ENCODE peak calls at places on chromosomes 13 and 19, in four cellular contexts. A is mesendoderm, X is H9, V is H1. U is an unnamed sample.

GRCh38 chr19:35756373-35757230 is at the start of gene HSPB6:
- DNase-seq in A (peak; percentile 65), X (peak; percentile 54), V (no peak), U (no peak)

GRCh38 chr13:76380436-76381065 is 505.7 kb downstream of the KCTD12 start:
- DNase-seq in A (no peak), X (no peak), V (no peak), U (no peak)

GRCh38 chr13:98216135-98216565 is 39.1 kb upstream of the RNF113B start:
- DNase-seq in A (peak; percentile 38), X (no peak), V (no peak), U (no peak)

GRCh38 chr13:32731576-32731975 is 145.3 kb downstream of the PDS5B start:
- DNase-seq in A (no peak), X (no peak), V (no peak), U (no peak)

GRCh38 chr19:33905937-33906577 is 109.4 kb downstream of the KCTD15 start:
- DNase-seq in A (peak; percentile 92), X (peak; percentile 87), V (no peak), U (peak; percentile 45)

GRCh38 chr19:46841458-46842083 is 9.1 kb downstream of the AP2S1 start:
- DNase-seq in A (no peak), X (no peak), V (no peak), U (peak; percentile 74)

GRCh38 chr13:77300176-77301141 is 26.4 kb downstream of the MYCBP2 start:
- DNase-seq in A (peak; percentile 38), X (no peak), V (no peak), U (peak; percentile 80)

GRCh38 chr19:56538761-56539263 is at the start of gene ZFP28:
- DNase-seq in A (peak; percentile 65), X (peak; percentile 80), V (no peak), U (peak; percentile 6)

GRCh38 chr19:50702158-50702869 is 17.3 kb downstream of the SHANK1 start:
- DNase-seq in A (no peak), X (no peak), V (no peak), U (no peak)

GRCh38 chr19:49637865-49638350 is 2.0 kb downstream of the RRAS start:
- DNase-seq in A (peak; percentile 70), X (peak; percentile 86), V (peak; percentile 31), U (peak; percentile 73)

DNA sequence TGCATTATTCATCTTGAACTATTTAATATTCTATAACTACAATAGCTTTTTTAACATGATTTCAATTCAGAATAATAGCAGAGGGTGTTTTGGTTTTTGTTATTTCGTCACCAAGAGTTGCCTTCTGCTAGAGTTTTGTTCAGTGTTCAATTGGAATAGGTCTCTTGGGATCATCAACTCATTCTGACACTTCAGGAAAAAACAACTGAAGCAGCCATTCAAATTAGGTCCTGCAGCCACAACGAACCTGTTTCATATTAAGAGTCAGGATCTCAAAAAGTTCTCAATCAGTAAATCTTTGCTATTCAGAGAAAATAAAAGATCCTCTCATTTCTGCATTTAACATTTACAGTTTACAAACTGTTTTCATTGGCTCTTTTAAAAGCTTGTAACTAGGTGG is 2.4 kb upstream of the CHAMP1 start:
- DNase-seq in A (no peak), X (no peak), V (no peak), U (no peak)
- H3K18ac ChIP-seq in A (no peak overlapping the region), X (no peak overlapping the region), V (no peak overlapping the region), U (no peak overlapping the region)

DNA sequence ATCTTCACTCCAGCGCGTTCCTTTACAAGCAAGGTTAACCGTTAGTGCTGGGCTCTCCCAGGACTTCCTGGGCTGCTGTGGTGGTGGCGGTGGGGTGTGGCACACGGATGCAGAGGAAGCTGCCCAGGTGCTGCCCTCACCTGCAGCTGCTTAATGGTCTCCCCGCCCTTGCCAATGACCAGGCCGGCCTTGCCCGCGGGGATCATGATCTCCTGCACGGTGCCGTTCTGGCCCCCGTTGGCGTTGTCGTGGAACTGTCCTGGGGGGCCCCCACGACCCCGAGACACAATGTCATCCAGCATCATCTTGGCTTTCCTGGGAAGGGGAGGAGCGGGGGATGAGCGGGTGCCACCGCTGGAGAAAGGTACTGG is 6.1 kb downstream of the KHSRP start:
- DNase-seq in A (no peak), X (no peak), V (no peak), U (no peak)
- H3K79me2 ChIP-seq in A (peaks cover 53% of the 10 kb centered on the region), X (peaks cover 38% of the 10 kb centered on the region), V (peaks cover 62% of the 10 kb centered on the region), U (peaks cover 30% of the 10 kb centered on the region)

DNA sequence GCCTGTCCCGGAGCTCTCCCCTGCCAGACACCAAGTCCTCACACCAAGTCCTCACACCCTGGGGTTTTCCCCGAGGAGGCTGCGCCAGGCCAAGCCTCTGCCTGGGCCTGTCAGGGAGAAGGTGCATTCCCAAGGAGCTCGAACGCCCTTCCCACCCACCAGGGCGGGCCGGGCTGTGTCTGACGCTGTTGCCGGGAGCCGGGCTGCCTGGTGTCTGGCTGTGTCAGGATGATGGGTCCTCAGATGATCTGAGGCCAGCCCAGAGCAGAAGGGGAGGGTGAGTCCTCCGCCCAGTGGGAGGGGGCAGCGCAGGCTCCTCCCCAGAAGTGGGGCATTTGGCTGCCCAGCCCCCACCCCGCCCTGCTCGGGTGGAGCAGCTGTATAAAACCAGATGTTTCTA is 2.3 kb upstream of the HAS1 start:
- DNase-seq in A (peak; percentile 25), X (peak; percentile 72), V (no peak), U (no peak)
- H3K18ac ChIP-seq in A (no peak overlapping the region), X (no peak overlapping the region), V (no peak overlapping the region), U (no peak overlapping the region)

DNA sequence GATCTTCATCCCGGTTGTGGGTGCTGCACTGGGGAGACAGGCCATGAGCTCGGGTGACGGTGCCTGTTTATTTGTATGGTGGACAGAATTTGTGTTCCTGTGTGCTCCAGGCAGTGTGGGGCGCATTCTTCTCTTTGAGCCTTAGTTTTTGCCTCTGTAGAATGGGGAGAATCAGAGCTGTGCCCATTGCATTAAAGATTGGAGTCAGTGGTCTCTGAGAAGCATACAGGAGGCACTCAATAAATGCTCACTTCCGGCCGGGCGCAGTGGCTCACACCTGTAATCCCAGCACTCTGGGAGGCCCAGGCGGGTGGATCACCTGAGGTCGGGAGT is 23.0 kb downstream of the NFIC start:
- DNase-seq in A (no peak), X (no peak), V (no peak), U (no peak)
- H3K79me2 ChIP-seq in A (no peaks in the 10 kb centered on the region), X (no peaks in the 10 kb centered on the region), V (no peaks in the 10 kb centered on the region), U (no peaks in the 10 kb centered on the region)

DNA sequence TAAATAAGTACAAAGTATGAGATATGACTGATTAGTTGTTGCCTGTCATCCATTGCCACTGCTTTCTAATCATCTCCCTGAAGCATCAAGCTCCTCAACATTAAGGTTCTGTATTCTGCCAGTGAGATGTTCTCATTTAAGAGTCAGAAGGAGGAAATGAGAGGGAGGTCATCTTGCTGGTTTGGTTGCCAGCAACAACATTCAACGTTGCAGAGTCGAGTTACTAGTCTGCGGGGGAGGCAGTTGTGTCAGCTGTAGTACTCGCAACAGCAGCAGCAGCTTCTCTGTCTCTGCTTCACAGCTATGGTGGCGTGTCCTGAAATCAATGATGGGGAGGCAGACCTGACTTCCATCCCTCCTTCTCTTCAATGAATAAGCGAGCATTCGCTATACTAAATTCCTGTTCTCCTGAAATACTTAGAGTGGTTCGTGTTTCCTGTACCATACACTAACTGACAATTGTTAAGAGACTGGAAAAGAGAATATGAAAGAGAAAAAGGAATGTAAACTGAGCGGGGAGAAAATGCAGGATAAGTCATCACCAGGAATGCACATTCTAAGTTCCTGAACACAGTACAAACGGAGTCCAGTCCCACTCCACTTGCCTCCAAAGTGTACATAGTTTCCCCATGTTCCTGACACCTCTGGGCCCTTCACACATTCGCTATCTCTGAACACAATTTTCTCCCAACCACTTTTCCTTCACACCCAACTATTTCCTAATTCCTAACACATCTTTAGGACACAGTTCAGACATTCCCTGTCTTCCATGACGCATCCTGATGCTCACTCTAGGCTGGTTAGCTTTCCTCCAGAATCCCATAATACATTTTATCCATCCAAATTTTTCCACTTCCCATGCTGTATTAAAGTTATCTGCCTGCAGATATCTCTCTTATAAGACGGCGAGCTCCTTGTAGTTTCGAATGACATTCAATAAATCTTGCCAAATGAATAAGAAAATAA is 263.0 kb downstream of the KLF12 start:
- DNase-seq in A (peak; percentile 75), X (peak; percentile 56), V (no peak), U (peak; percentile 50)
- H3K18ac ChIP-seq in A (no peak overlapping the region), X (no peak overlapping the region), V (no peak overlapping the region), U (no peak overlapping the region)

GRCh38 chr13:46613409-46614049 is 60.6 kb downstream of the LRCH1 start:
- DNase-seq in A (peak; percentile 73), X (no peak), V (no peak), U (no peak)
- H3K79me2 ChIP-seq in A (peaks cover 14% of the 10 kb centered on the region), X (peaks cover 4% of the 10 kb centered on the region), V (peaks cover 29% of the 10 kb centered on the region), U (peaks cover 6% of the 10 kb centered on the region)

DNA sequence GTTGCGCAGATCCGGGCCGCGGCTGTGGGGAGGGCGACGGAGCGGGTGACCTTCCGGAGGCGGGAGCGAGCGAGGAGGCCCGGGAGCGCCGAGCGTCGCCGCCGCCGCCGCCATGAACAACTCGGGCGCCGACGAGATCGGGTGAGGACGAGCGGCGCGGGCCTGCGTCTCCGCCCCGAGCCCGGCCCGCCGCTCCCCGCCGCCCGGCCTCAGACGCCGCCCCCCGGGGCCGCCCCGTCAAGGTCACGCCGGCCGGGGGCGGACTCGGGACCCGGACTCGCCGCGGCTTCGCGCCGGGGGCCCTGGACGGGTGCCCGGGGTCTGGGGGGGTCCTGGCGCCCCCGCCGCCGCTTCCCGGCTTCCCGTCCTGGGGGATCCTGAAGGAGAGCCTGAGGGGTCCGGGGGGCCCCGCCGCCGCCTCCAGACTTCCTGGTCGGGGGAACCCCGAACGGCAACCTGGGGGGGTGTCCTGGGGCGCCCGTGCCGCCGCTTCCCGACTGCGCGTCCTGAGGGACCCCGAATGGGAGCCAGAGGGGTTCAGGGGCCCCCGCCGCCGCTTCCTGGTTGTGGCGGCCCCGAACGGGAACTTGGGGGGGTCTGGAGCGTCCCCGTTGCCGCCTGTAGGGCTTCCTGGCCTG is 395 bp downstream of the DAZAP1 start:
- DNase-seq in A (no peak), X (no peak), V (no peak), U (no peak)
- H3K18ac ChIP-seq in A (peak overlapping the region; percentile 96), X (no peak overlapping the region), V (no peak overlapping the region), U (peak overlapping the region; percentile 85)

U was measured in trophoblast cell.